ENCODE peak calls at places on chromosome 18, in five cellular contexts. I, R, A, L and D are unnamed samples.

GRCh38 chr18:12934454-12935071 is 13.2 kb upstream of the SEH1L start:
- DNase-seq in I (peak; percentile 86), R (peak; percentile 87), A (peak; percentile 66), L (peak; percentile 76), D (peak; percentile 60)

GRCh38 chr18:10405014-10405493 is 49.4 kb upstream of the APCDD1 start:
- DNase-seq in I (no peak), R (no peak), A (no peak), L (no peak), D (no peak)

GRCh38 chr18:53028565-53028964 is 688.6 kb downstream of the DCC start:
- DNase-seq in I (no peak), R (no peak), A (no peak), L (no peak), D (no peak)

GRCh38 chr18:22210331-22210754 is 41.0 kb downstream of the GATA6 start:
- DNase-seq in I (no peak), R (no peak), A (peak; percentile 38), L (peak; percentile 38), D (no peak)

GRCh38 chr18:9466911-9467310 is 8.4 kb upstream of the RALBP1 start:
- DNase-seq in I (no peak), R (no peak), A (no peak), L (no peak), D (no peak)

GRCh38 chr18:58303363-58303762 is 259.3 kb downstream of the NEDD4L start:
- DNase-seq in I (no peak), R (no peak), A (no peak), L (no peak), D (no peak)

GRCh38 chr18:59902180-59902992 is 2.6 kb downstream of the PMAIP1 start:
- DNase-seq in I (no peak), R (no peak), A (peak; percentile 76), L (peak; percentile 71), D (no peak)

GRCh38 chr18:9403795-9404564 is 69.4 kb downstream of the TWSG1 start:
- DNase-seq in I (no peak), R (peak; percentile 12), A (no peak), L (no peak), D (no peak)

GRCh38 chr18:67581178-67581577 is 64.7 kb upstream of the DSEL start:
- DNase-seq in I (no peak), R (no peak), A (no peak), L (no peak), D (no peak)

GRCh38 chr18:21242141-21243040 is at the start of gene GREB1L:
- DNase-seq in I (peak; percentile 51), R (no peak), A (peak; percentile 76), L (peak; percentile 27), D (no peak)

GRCh38 chr18:25647404-25647803 is 295.4 kb upstream of the ZNF521 start:
- DNase-seq in I (no peak), R (no peak), A (no peak), L (no peak), D (no peak)

GRCh38 chr18:44627245-44627644 is 53.4 kb upstream of the SETBP1 start:
- DNase-seq in I (no peak), R (no peak), A (peak; percentile 29), L (peak; percentile 77), D (no peak)

GRCh38 chr18:63336366-63337099 is 17.0 kb upstream of the BCL2 start:
- DNase-seq in I (no peak), R (no peak), A (peak; percentile 90), L (peak; percentile 96), D (no peak)

GRCh38 chr18:3066391-3067079 is 53.6 kb upstream of the LPIN2 start:
- DNase-seq in I (no peak), R (no peak), A (no peak), L (no peak), D (no peak)

GRCh38 chr18:8661754-8662573 is 43.4 kb upstream of the MTCL1 start:
- DNase-seq in I (no peak), R (no peak), A (peak; percentile 36), L (peak; percentile 52), D (no peak)

GRCh38 chr18:23521907-23522306 is 18.6 kb downstream of the RMC1 start:
- DNase-seq in I (no peak), R (no peak), A (no peak), L (no peak), D (no peak)

GRCh38 chr18:60358516-60358915 is 14.1 kb downstream of the MC4R start:
- DNase-seq in I (no peak), R (no peak), A (peak; percentile 3), L (peak; percentile 70), D (no peak)

GRCh38 chr18:13420969-13421686 is 202.6 kb downstream of the LDLRAD4 start:
- DNase-seq in I (no peak), R (no peak), A (no peak), L (no peak), D (no peak)

GRCh38 chr18:26083099-26083498 is 7.3 kb downstream of the SS18 start:
- DNase-seq in I (no peak), R (no peak), A (no peak), L (peak; percentile 40), D (no peak)

GRCh38 chr18:7459851-7460774 is 107.0 kb upstream of the PTPRM start:
- DNase-seq in I (no peak), R (no peak), A (no peak), L (no peak), D (no peak)

GRCh38 chr18:11034816-11035215 is 114.6 kb downstream of the PIEZO2 start:
- DNase-seq in I (no peak), R (no peak), A (no peak), L (peak; percentile 10), D (no peak)

GRCh38 chr18:27844416-27844792 is 332.5 kb downstream of the CDH2 start:
- DNase-seq in I (no peak), R (no peak), A (peak; percentile 45), L (no peak), D (no peak)

GRCh38 chr18:79956276-79956675 is 4.8 kb upstream of the SLC66A2 start:
- DNase-seq in I (peak; percentile 11), R (no peak), A (no peak), L (no peak), D (no peak)

GRCh38 chr18:79953921-79954651 is 2.6 kb upstream of the SLC66A2 start:
- DNase-seq in I (peak; percentile 77), R (no peak), A (no peak), L (peak; percentile 55), D (no peak)

GRCh38 chr18:79955302-79956075 is 4.0 kb upstream of the SLC66A2 start:
- DNase-seq in I (peak; percentile 14), R (no peak), A (no peak), L (no peak), D (no peak)

GRCh38 chr18:79952996-79953559 is 1.6 kb upstream of the SLC66A2 start:
- DNase-seq in I (peak; percentile 36), R (no peak), A (no peak), L (no peak), D (no peak)

DNA sequence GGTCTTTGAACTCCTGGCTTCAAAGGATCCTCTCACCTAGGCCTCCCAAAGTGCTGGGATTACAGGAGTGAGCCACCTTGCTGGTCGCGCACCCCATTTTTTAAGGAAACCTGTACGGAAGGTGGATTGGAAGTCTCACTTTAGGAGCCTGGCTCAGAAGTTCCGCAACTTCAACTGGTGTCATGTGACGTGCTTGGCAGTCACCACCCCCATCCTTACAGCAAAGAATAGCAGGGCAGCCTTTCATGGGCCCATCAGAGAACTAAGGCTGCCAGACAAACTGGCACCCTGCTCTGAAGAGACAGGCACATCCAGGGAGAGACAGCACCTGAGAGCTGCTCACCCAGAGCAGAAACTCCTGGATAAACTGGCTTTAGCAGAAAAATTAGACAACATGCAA is 3.3 kb upstream of the SLC66A2 start:
- DNase-seq in I (peak; percentile 56), R (no peak), A (no peak), L (peak; percentile 18), D (no peak)
- H3K27me3 ChIP-seq in I (no peaks in the 10 kb centered on the region), R (no peaks in the 10 kb centered on the region), A (no peaks in the 10 kb centered on the region), L (no peaks in the 10 kb centered on the region), D (no peaks in the 10 kb centered on the region)

GRCh38 chr18:24559474-24560018 is 99.1 kb downstream of the HRH4 start:
- DNase-seq in I (no peak), R (no peak), A (no peak), L (no peak), D (no peak)

GRCh38 chr18:24553886-24554285 is 93.4 kb downstream of the HRH4 start:
- DNase-seq in I (no peak), R (no peak), A (no peak), L (no peak), D (no peak)

GRCh38 chr18:24561369-24561768 is 100.9 kb downstream of the HRH4 start:
- DNase-seq in I (no peak), R (no peak), A (no peak), L (no peak), D (no peak)

GRCh38 chr18:24560511-24560981 is 100.1 kb downstream of the HRH4 start:
- DNase-seq in I (no peak), R (no peak), A (peak; percentile 74), L (peak; percentile 57), D (no peak)

DNA sequence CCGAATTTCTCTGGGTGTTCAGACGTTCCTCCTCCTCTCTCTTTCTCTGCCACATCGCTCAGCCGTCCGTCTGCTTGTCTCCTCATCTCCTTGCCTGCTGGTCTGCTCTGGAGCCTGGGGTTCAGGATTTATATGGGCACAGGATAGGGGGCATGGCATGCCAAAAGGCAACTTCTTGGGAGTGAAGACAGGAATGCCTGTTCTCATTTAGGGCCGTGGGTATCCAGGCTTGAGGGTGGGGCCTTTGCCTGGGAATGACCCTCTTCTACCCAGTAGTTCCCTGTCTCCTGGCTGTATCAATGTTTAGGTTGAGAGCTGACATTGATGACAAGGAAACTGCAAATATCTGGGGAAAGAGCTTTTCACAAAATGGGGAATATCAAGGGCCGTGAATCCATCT is 98.0 kb downstream of the HRH4 start:
- DNase-seq in I (no peak), R (no peak), A (no peak), L (no peak), D (no peak)
- H3K27me3 ChIP-seq in I (no peaks in the 10 kb centered on the region), R (no peaks in the 10 kb centered on the region), A (no peaks in the 10 kb centered on the region), L (no peaks in the 10 kb centered on the region), D (no peaks in the 10 kb centered on the region)

DNA sequence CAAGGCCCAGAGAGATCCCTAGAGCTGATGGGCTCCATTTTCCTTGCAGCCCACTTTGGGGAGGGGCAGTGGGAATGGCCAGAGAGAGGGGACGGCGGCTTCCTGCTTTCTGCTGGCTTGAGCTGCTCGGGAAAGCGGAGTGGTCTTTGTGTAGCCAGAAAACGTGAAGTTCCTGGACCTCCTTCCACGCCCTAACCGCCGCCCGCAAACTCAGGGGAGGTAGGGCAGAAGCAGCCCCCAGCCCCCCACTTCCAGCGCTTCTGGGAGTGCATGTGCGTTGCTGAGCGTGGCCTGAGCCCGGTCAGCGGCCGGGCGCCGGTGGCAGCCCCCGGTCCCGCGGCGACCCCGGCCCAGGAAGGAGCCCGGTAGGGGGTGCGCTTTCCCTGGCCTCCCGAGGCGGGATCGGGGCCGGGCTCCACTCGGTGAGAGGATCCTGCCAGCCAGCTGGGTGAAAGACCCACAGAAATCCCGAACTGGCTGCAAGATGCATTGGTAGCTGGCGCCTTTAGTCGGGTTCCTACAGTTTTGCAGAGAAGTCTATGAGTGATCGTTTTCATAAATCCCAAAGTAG is 25.3 kb upstream of the BOD1L2 start:
- DNase-seq in I (no peak), R (no peak), A (no peak), L (no peak), D (no peak)
- H3K27me3 ChIP-seq in I (peaks cover 33% of the 10 kb centered on the region), R (no peaks in the 10 kb centered on the region), A (peaks cover 19% of the 10 kb centered on the region), L (no peaks in the 10 kb centered on the region), D (no peaks in the 10 kb centered on the region)

GRCh38 chr18:74446178-74446577 is 10.9 kb downstream of the DIPK1C start:
- DNase-seq in I (no peak), R (no peak), A (no peak), L (no peak), D (no peak)
- H3K27me3 ChIP-seq in I (no peaks in the 10 kb centered on the region), R (no peaks in the 10 kb centered on the region), A (peaks cover 5% of the 10 kb centered on the region), L (no peaks in the 10 kb centered on the region), D (no peaks in the 10 kb centered on the region)

GRCh38 chr18:62324917-62325805 is at the start of gene TNFRSF11A:
- DNase-seq in I (peak; percentile 61), R (no peak), A (peak; percentile 58), L (no peak), D (peak; percentile 33)
- H3K27me3 ChIP-seq in I (peaks cover 41% of the 10 kb centered on the region), R (peaks cover 2% of the 10 kb centered on the region), A (peaks cover 3% of the 10 kb centered on the region), L (peaks cover 1% of the 10 kb centered on the region), D (peaks cover 34% of the 10 kb centered on the region)